ENCODE peak calls at places on chromosomes 11 and 22, in nine cellular contexts. T is astrocyte of the spinal cord; C is PC-3; X is naive thymus-derived CD8-positive, alpha-beta T cell; A is occipital lobe; J is stimulated activated CD8-positive, alpha-beta memory T cell treated with anti-CD3 and anti-CD28 coated beads, Interleukin-4, amount 100 ng/mL, for 1 hour; F is smooth muscle cell of the brain vasculature; U is left colon; D is DMS79. G is an unnamed sample.
A peak's percentile ranks its signal among the peaks of the same experiment; 100 is the strongest.

GRCh38 chr11:114257621-114258558 is 38.3 kb upstream of the NNMT start:
- DNase-seq in T (peak; percentile 25), C (no peak), X (no peak), A (peak; percentile 25), J (no peak), F (no peak), U (no peak), D (peak; percentile 10), G (peak; percentile 38)

GRCh38 chr11:28701760-28702449 is 593.7 kb downstream of the METTL15 start:
- DNase-seq in T (peak; percentile 16), C (peak; percentile 95), X (no peak), A (no peak), J (no peak), F (no peak), U (no peak), D (no peak), G (peak; percentile 72)

GRCh38 chr11:70910835-70911234 is 341.5 kb downstream of the SHANK2 start:
- DNase-seq in T (no peak), C (no peak), X (no peak), A (no peak), J (no peak), F (no peak), U (no peak), D (no peak), G (no peak)

GRCh38 chr22:23742505-23743264 is 8.2 kb downstream of the ZNF70 start:
- DNase-seq in T (no peak), C (no peak), X (no peak), A (no peak), J (no peak), F (no peak), U (no peak), D (no peak), G (no peak)

GRCh38 chr22:42376721-42377177 is 55.5 kb downstream of the NFAM1 start:
- DNase-seq in T (no peak), C (no peak), X (no peak), A (no peak), J (no peak), F (no peak), U (peak; percentile 60), D (peak; percentile 32), G (peak; percentile 62)

GRCh38 chr11:55697817-55698216 is 35.8 kb downstream of the OR4C6 start:
- DNase-seq in T (no peak), C (no peak), X (no peak), A (no peak), J (no peak), F (no peak), U (no peak), D (no peak), G (no peak)

GRCh38 chr11:127059286-127060200 is 59.0 kb upstream of the KIRREL3 start:
- DNase-seq in T (no peak), C (no peak), X (no peak), A (peak; percentile 56), J (no peak), F (no peak), U (no peak), D (no peak), G (no peak)

GRCh38 chr11:119111361-119111925 is 4.3 kb downstream of the C2CD2L start:
- DNase-seq in T (no peak), C (no peak), X (no peak), A (no peak), J (no peak), F (no peak), U (no peak), D (no peak), G (no peak)

GRCh38 chr11:59601788-59602187 is 13.8 kb downstream of the OSBP start:
- DNase-seq in T (no peak), C (no peak), X (no peak), A (no peak), J (no peak), F (no peak), U (no peak), D (no peak), G (peak; percentile 74)

GRCh38 chr22:28855355-28856094 is 27.8 kb upstream of the ZNRF3 start:
- DNase-seq in T (peak; percentile 77), C (peak; percentile 72), X (peak; percentile 49), A (peak; percentile 8), J (peak; percentile 3), F (peak; percentile 57), U (peak; percentile 17), D (no peak), G (peak; percentile 80)

GRCh38 chr22:28231423-28231822 is 312.4 kb upstream of the PITPNB start:
- DNase-seq in T (peak; percentile 74), C (no peak), X (no peak), A (no peak), J (no peak), F (peak; percentile 61), U (no peak), D (peak; percentile 35), G (peak; percentile 92)

GRCh38 chr11:64319421-64319761 is 1.5 kb downstream of the PRDX5 start:
- DNase-seq in T (no peak), C (no peak), X (no peak), A (no peak), J (no peak), F (no peak), U (peak; percentile 44), D (no peak), G (no peak)

GRCh38 chr11:112470355-112470754 is 209.7 kb upstream of the PLET1 start:
- DNase-seq in T (no peak), C (peak; percentile 30), X (no peak), A (no peak), J (no peak), F (no peak), U (no peak), D (no peak), G (peak; percentile 50)

GRCh38 chr11:119608781-119609180 is 120.2 kb downstream of the NECTIN1 start:
- DNase-seq in T (no peak), C (no peak), X (no peak), A (no peak), J (no peak), F (no peak), U (no peak), D (no peak), G (no peak)

GRCh38 chr22:50084085-50084484 is 1.1 kb downstream of the MLC1 start:
- DNase-seq in T (no peak), C (no peak), X (no peak), A (no peak), J (no peak), F (no peak), U (no peak), D (no peak), G (no peak)

GRCh38 chr22:49712195-49712791 is 115.4 kb downstream of the BRD1 start:
- DNase-seq in T (no peak), C (peak; percentile 4), X (no peak), A (no peak), J (no peak), F (no peak), U (no peak), D (no peak), G (no peak)

GRCh38 chr11:121559812-121560211 is 107.0 kb upstream of the SORL1-AS1 start:
- DNase-seq in T (no peak), C (no peak), X (no peak), A (no peak), J (no peak), F (no peak), U (no peak), D (no peak), G (no peak)

GRCh38 chr22:45316796-45317526 is 7.2 kb downstream of the FAM118A start:
- DNase-seq in T (no peak), C (no peak), X (no peak), A (no peak), J (no peak), F (no peak), U (no peak), D (no peak), G (no peak)

GRCh38 chr22:21726650-21727049 is 8.9 kb downstream of the YPEL1 start:
- DNase-seq in T (no peak), C (peak; percentile 59), X (no peak), A (no peak), J (no peak), F (no peak), U (no peak), D (no peak), G (no peak)

G was measured in renal cortical epithelial cell.